ENCODE peak calls at places on chromosomes 1 and 21, in ten cellular contexts. One of them, this sample, is unnamed. For H3K4me1, the result is how much of the 10 kb centered on the place peaks cover.

GRCh38 chr1:201399352-201400126 is 415 bp upstream of the LAD1 start:
- DNase-seq in psoas muscle: no peak
- DNase-seq in CD8-positive, alpha-beta T cell: no peak
- DNase-seq in Panc1: no peak
- DNase-seq in RWPE2: no peak
- DNase-seq in spleen: no peak
- DNase-seq in thoracic aorta: no peak
- DNase-seq in lung: peak
- DNase-seq in OCI-LY7: no peak
- DNase-seq in cardiac muscle cell: peak
- DNase-seq in this sample: peak

GRCh38 chr1:208829601-208830000 is 585.4 kb upstream of the PLXNA2 start:
- DNase-seq in thoracic aorta: no peak
- DNase-seq in RWPE2: no peak
- DNase-seq in cardiac muscle cell: no peak
- DNase-seq in psoas muscle: no peak
- DNase-seq in Panc1: no peak
- DNase-seq in lung: no peak
- DNase-seq in spleen: no peak
- DNase-seq in OCI-LY7: no peak
- DNase-seq in CD8-positive, alpha-beta T cell: no peak
- DNase-seq in this sample: no peak

GRCh38 chr1:113891631-113892220 is 4.3 kb upstream of the BCL2L15 start:
- DNase-seq in spleen: no peak
- DNase-seq in thoracic aorta: no peak
- DNase-seq in psoas muscle: no peak
- DNase-seq in Panc1: no peak
- DNase-seq in RWPE2: no peak
- DNase-seq in cardiac muscle cell: no peak
- DNase-seq in OCI-LY7: no peak
- DNase-seq in CD8-positive, alpha-beta T cell: no peak
- DNase-seq in lung: no peak
- DNase-seq in this sample: no peak

GRCh38 chr1:204523605-204524215 is 7.5 kb downstream of the MDM4 start:
- DNase-seq in RWPE2: no peak
- DNase-seq in CD8-positive, alpha-beta T cell: no peak
- DNase-seq in Panc1: no peak
- DNase-seq in cardiac muscle cell: no peak
- DNase-seq in psoas muscle: no peak
- DNase-seq in OCI-LY7: peak
- DNase-seq in lung: no peak
- DNase-seq in thoracic aorta: no peak
- DNase-seq in spleen: no peak
- DNase-seq in this sample: peak

GRCh38 chr1:84613026-84613425 is 38.8 kb upstream of the CTBS start:
- DNase-seq in OCI-LY7: no peak
- DNase-seq in thoracic aorta: no peak
- DNase-seq in cardiac muscle cell: no peak
- DNase-seq in lung: no peak
- DNase-seq in CD8-positive, alpha-beta T cell: no peak
- DNase-seq in psoas muscle: no peak
- DNase-seq in RWPE2: no peak
- DNase-seq in spleen: no peak
- DNase-seq in Panc1: no peak
- DNase-seq in this sample: no peak

GRCh38 chr21:38505654-38506523 is 7.6 kb upstream of the ERG start:
- DNase-seq in CD8-positive, alpha-beta T cell: no peak
- DNase-seq in spleen: no peak
- DNase-seq in lung: no peak
- DNase-seq in Panc1: peak
- DNase-seq in thoracic aorta: no peak
- DNase-seq in RWPE2: no peak
- DNase-seq in cardiac muscle cell: peak
- DNase-seq in OCI-LY7: peak
- DNase-seq in psoas muscle: no peak
- DNase-seq in this sample: peak

GRCh38 chr1:30627994-30628393 is 95.4 kb downstream of the MATN1 start:
- DNase-seq in RWPE2: peak
- DNase-seq in spleen: no peak
- DNase-seq in Panc1: no peak
- DNase-seq in cardiac muscle cell: no peak
- DNase-seq in psoas muscle: no peak
- DNase-seq in OCI-LY7: no peak
- DNase-seq in lung: no peak
- DNase-seq in CD8-positive, alpha-beta T cell: no peak
- DNase-seq in thoracic aorta: no peak
- DNase-seq in this sample: no peak

GRCh38 chr21:37220433-37220980 is 46.6 kb downstream of the VPS26C start:
- DNase-seq in spleen: no peak
- DNase-seq in Panc1: peak
- DNase-seq in thoracic aorta: no peak
- DNase-seq in lung: no peak
- DNase-seq in CD8-positive, alpha-beta T cell: no peak
- DNase-seq in RWPE2: no peak
- DNase-seq in OCI-LY7: no peak
- DNase-seq in cardiac muscle cell: peak
- DNase-seq in psoas muscle: no peak
- DNase-seq in this sample: no peak

GRCh38 chr1:211705439-211706205 is 30.2 kb upstream of the NEK2 start:
- DNase-seq in psoas muscle: no peak
- DNase-seq in lung: no peak
- DNase-seq in OCI-LY7: no peak
- DNase-seq in thoracic aorta: no peak
- DNase-seq in CD8-positive, alpha-beta T cell: no peak
- DNase-seq in spleen: no peak
- DNase-seq in RWPE2: no peak
- DNase-seq in cardiac muscle cell: no peak
- DNase-seq in Panc1: no peak
- DNase-seq in this sample: peak

GRCh38 chr1:55860816-55861519 is 645.8 kb upstream of the USP24 start:
- DNase-seq in thoracic aorta: no peak
- DNase-seq in RWPE2: no peak
- DNase-seq in lung: no peak
- DNase-seq in psoas muscle: no peak
- DNase-seq in Panc1: no peak
- DNase-seq in OCI-LY7: no peak
- DNase-seq in CD8-positive, alpha-beta T cell: no peak
- DNase-seq in cardiac muscle cell: no peak
- DNase-seq in spleen: no peak
- DNase-seq in this sample: no peak

GRCh38 chr1:94258873-94259331 is 21.5 kb upstream of the ARHGAP29 start:
- DNase-seq in RWPE2: peak
- DNase-seq in CD8-positive, alpha-beta T cell: no peak
- DNase-seq in Panc1: no peak
- DNase-seq in psoas muscle: peak
- DNase-seq in thoracic aorta: peak
- DNase-seq in lung: peak
- DNase-seq in OCI-LY7: no peak
- DNase-seq in cardiac muscle cell: no peak
- DNase-seq in spleen: no peak
- DNase-seq in this sample: peak

GRCh38 chr1:88608139-88608943 is 75.7 kb upstream of the PKN2 start:
- DNase-seq in lung: no peak
- DNase-seq in RWPE2: no peak
- DNase-seq in Panc1: peak
- DNase-seq in psoas muscle: no peak
- DNase-seq in CD8-positive, alpha-beta T cell: no peak
- DNase-seq in thoracic aorta: no peak
- DNase-seq in OCI-LY7: peak
- DNase-seq in cardiac muscle cell: peak
- DNase-seq in spleen: no peak
- DNase-seq in this sample: no peak

GRCh38 chr1:20698195-20698910 is 19.5 kb downstream of the KIF17 start:
- DNase-seq in thoracic aorta: no peak
- DNase-seq in Panc1: no peak
- DNase-seq in spleen: no peak
- DNase-seq in OCI-LY7: no peak
- DNase-seq in psoas muscle: no peak
- DNase-seq in cardiac muscle cell: no peak
- DNase-seq in RWPE2: no peak
- DNase-seq in lung: no peak
- DNase-seq in CD8-positive, alpha-beta T cell: no peak
- DNase-seq in this sample: peak

GRCh38 chr1:150477733-150478132 is 9.5 kb upstream of the TARS2 start:
- DNase-seq in CD8-positive, alpha-beta T cell: no peak
- DNase-seq in psoas muscle: no peak
- DNase-seq in spleen: no peak
- DNase-seq in thoracic aorta: no peak
- DNase-seq in Panc1: no peak
- DNase-seq in lung: no peak
- DNase-seq in cardiac muscle cell: no peak
- DNase-seq in RWPE2: peak
- DNase-seq in OCI-LY7: no peak
- DNase-seq in this sample: peak

GRCh38 chr1:12578860-12579422 is 39.1 kb downstream of the DHRS3 start:
- DNase-seq in thoracic aorta: no peak
- DNase-seq in lung: no peak
- DNase-seq in spleen: no peak
- DNase-seq in OCI-LY7: no peak
- DNase-seq in Panc1: no peak
- DNase-seq in psoas muscle: no peak
- DNase-seq in CD8-positive, alpha-beta T cell: no peak
- DNase-seq in RWPE2: no peak
- DNase-seq in cardiac muscle cell: no peak
- DNase-seq in this sample: no peak

GRCh38 chr1:42040159-42040558 is 113.1 kb upstream of the GUCA2B start:
- DNase-seq in OCI-LY7: no peak
- DNase-seq in spleen: no peak
- DNase-seq in CD8-positive, alpha-beta T cell: no peak
- DNase-seq in thoracic aorta: no peak
- DNase-seq in lung: no peak
- DNase-seq in psoas muscle: no peak
- DNase-seq in RWPE2: no peak
- DNase-seq in cardiac muscle cell: no peak
- DNase-seq in Panc1: no peak
- DNase-seq in this sample: no peak

GRCh38 chr1:173205146-173206051 is 1.7 kb downstream of the TNFSF4 start:
- DNase-seq in CD8-positive, alpha-beta T cell: peak
- DNase-seq in RWPE2: no peak
- DNase-seq in OCI-LY7: no peak
- DNase-seq in psoas muscle: no peak
- DNase-seq in Panc1: no peak
- DNase-seq in lung: no peak
- DNase-seq in spleen: no peak
- DNase-seq in cardiac muscle cell: peak
- DNase-seq in thoracic aorta: no peak
- DNase-seq in this sample: peak

GRCh38 chr1:211581521-211581920 is 2.6 kb upstream of the SLC30A1 start:
- DNase-seq in cardiac muscle cell: no peak
- DNase-seq in Panc1: no peak
- DNase-seq in psoas muscle: no peak
- DNase-seq in OCI-LY7: no peak
- DNase-seq in CD8-positive, alpha-beta T cell: no peak
- DNase-seq in thoracic aorta: no peak
- DNase-seq in RWPE2: no peak
- DNase-seq in spleen: no peak
- DNase-seq in lung: no peak
- DNase-seq in this sample: no peak

GRCh38 chr1:53959664-53960250 is 13.6 kb downstream of the LRRC42 start:
- DNase-seq in Panc1: no peak
- DNase-seq in thoracic aorta: no peak
- DNase-seq in spleen: no peak
- DNase-seq in lung: no peak
- DNase-seq in psoas muscle: no peak
- DNase-seq in RWPE2: no peak
- DNase-seq in CD8-positive, alpha-beta T cell: no peak
- DNase-seq in OCI-LY7: peak
- DNase-seq in cardiac muscle cell: no peak
- DNase-seq in this sample: no peak

GRCh38 chr1:116138277-116138792 is 27.1 kb downstream of the MAB21L3 start:
- DNase-seq in thoracic aorta: no peak
- DNase-seq in spleen: no peak
- DNase-seq in psoas muscle: no peak
- DNase-seq in RWPE2: no peak
- DNase-seq in cardiac muscle cell: no peak
- DNase-seq in OCI-LY7: no peak
- DNase-seq in Panc1: no peak
- DNase-seq in CD8-positive, alpha-beta T cell: no peak
- DNase-seq in lung: no peak
- DNase-seq in this sample: no peak
- H3K27ac ChIP-seq in thoracic aorta: no peak
- H3K27ac ChIP-seq in spleen: peak
- H3K27ac ChIP-seq in psoas muscle: no peak
- H3K27ac ChIP-seq in RWPE2: no peak
- H3K27ac ChIP-seq in cardiac muscle cell: no peak
- H3K27ac ChIP-seq in OCI-LY7: no peak
- H3K27ac ChIP-seq in Panc1: no peak
- H3K27ac ChIP-seq in CD8-positive, alpha-beta T cell: no peak
- H3K27ac ChIP-seq in lung: no peak
- H3K27ac ChIP-seq in this sample: no peak

GRCh38 chr1:240802271-240802670 is 190.3 kb upstream of the GREM2 start:
- DNase-seq in CD8-positive, alpha-beta T cell: no peak
- DNase-seq in spleen: no peak
- DNase-seq in thoracic aorta: no peak
- DNase-seq in cardiac muscle cell: no peak
- DNase-seq in psoas muscle: no peak
- DNase-seq in lung: no peak
- DNase-seq in OCI-LY7: no peak
- DNase-seq in Panc1: no peak
- DNase-seq in RWPE2: no peak
- DNase-seq in this sample: no peak
- H3K4me1 ChIP-seq in CD8-positive, alpha-beta T cell: under half
- H3K4me1 ChIP-seq in spleen: under half
- H3K4me1 ChIP-seq in thoracic aorta: under half
- H3K4me1 ChIP-seq in cardiac muscle cell: under half
- H3K4me1 ChIP-seq in psoas muscle: under half
- H3K4me1 ChIP-seq in lung: under half
- H3K4me1 ChIP-seq in OCI-LY7: under half
- H3K4me1 ChIP-seq in Panc1: under half
- H3K4me1 ChIP-seq in RWPE2: under half
- H3K4me1 ChIP-seq in this sample: under half

DNA sequence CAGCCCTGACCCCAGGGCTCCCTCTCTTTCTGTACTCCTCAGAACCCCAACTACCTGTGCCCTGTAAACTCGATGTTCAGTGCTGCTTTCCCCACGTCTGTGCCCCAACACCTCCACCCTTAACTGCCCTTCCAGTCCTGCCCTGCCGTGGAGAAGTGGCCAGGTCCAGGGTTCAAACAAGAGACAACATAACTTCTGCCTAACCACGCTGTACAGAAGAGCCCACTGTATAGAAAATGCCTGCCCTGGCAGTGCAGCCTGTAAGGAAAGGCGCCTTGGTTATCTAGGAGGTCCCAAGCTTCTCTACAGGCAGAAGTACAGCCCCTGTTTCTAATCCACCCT is 3.4 kb downstream of the DMRTA2 start:
- DNase-seq in Panc1: no peak
- DNase-seq in thoracic aorta: no peak
- DNase-seq in lung: no peak
- DNase-seq in CD8-positive, alpha-beta T cell: no peak
- DNase-seq in RWPE2: no peak
- DNase-seq in psoas muscle: no peak
- DNase-seq in spleen: no peak
- DNase-seq in cardiac muscle cell: no peak
- DNase-seq in OCI-LY7: no peak
- DNase-seq in this sample: no peak
- TF ChIP-seq CTCF in Panc1: no peak
- TF ChIP-seq CTCF in thoracic aorta: no peak
- TF ChIP-seq CTCF in lung: no peak
- TF ChIP-seq CTCF in CD8-positive, alpha-beta T cell: no peak
- TF ChIP-seq CTCF in RWPE2: no peak
- TF ChIP-seq CTCF in psoas muscle: no peak
- TF ChIP-seq CTCF in spleen: no peak
- TF ChIP-seq CTCF in cardiac muscle cell: no peak
- TF ChIP-seq CTCF in OCI-LY7: no peak
- TF ChIP-seq CTCF in this sample: no peak

GRCh38 chr1:153615406-153615805 is 719 bp downstream of the S100A14 start:
- DNase-seq in cardiac muscle cell: no peak
- DNase-seq in spleen: no peak
- DNase-seq in psoas muscle: no peak
- DNase-seq in thoracic aorta: no peak
- DNase-seq in RWPE2: no peak
- DNase-seq in lung: no peak
- DNase-seq in Panc1: no peak
- DNase-seq in OCI-LY7: no peak
- DNase-seq in CD8-positive, alpha-beta T cell: no peak
- DNase-seq in this sample: no peak
- H3K27ac ChIP-seq in cardiac muscle cell: no peak
- H3K27ac ChIP-seq in spleen: no peak
- H3K27ac ChIP-seq in psoas muscle: no peak
- H3K27ac ChIP-seq in thoracic aorta: no peak
- H3K27ac ChIP-seq in RWPE2: peak
- H3K27ac ChIP-seq in lung: peak
- H3K27ac ChIP-seq in Panc1: no peak
- H3K27ac ChIP-seq in OCI-LY7: no peak
- H3K27ac ChIP-seq in CD8-positive, alpha-beta T cell: no peak
- H3K27ac ChIP-seq in this sample: peak

This sample was measured in foreskin keratinocyte.